ENCODE peak calls at places on chromosomes 2 and 18, in nine cellular contexts. F is NT2/D1, Q is GM23248, V is IMR-90, G is fibroblast of lung, Z is neuronal stem cell, K is HCT116, J is endodermal cell, O is neural progenitor cell. Y is an unnamed sample. For H3K4me1, the result is how much of the 10 kb centered on the place peaks cover.

GRCh38 chr2:225573603-225574002 is 174.1 kb downstream of the NYAP2 start:
- DNase-seq in G (no peak), K (no peak), J (no peak), O (no peak), Z (no peak), F (no peak), V (no peak), Q (no peak), Y (no peak)

GRCh38 chr2:162478721-162479129 is 134.8 kb downstream of the GCA start:
- DNase-seq in O (no peak), F (no peak), V (no peak), K (no peak), Z (no peak), G (no peak), J (no peak), Q (no peak), Y (no peak)

GRCh38 chr2:127324635-127325034 is 30.7 kb upstream of the ERCC3 start:
- DNase-seq in Q (peak), V (peak), F (peak), K (no peak), J (no peak), O (peak), Z (no peak), G (peak), Y (peak)

GRCh38 chr2:111994042-111994441 is 61.0 kb upstream of the TMEM87B start:
- DNase-seq in G (no peak), O (no peak), V (no peak), Z (no peak), Q (no peak), K (no peak), J (no peak), F (no peak), Y (no peak)

GRCh38 chr2:131126436-131126835 is 21.3 kb downstream of the PLEKHB2 start:
- DNase-seq in K (no peak), F (no peak), O (no peak), Z (no peak), J (no peak), G (no peak), V (no peak), Q (no peak), Y (no peak)

GRCh38 chr2:183608747-183609146 is 484.5 kb downstream of the NUP35 start:
- DNase-seq in Z (no peak), O (no peak), F (no peak), K (no peak), Q (no peak), J (no peak), V (no peak), G (no peak), Y (no peak)

GRCh38 chr2:226362991-226363390 is 436.6 kb downstream of the IRS1 start:
- DNase-seq in Q (peak), Z (no peak), K (no peak), J (no peak), G (peak), F (no peak), V (peak), O (no peak), Y (peak)

GRCh38 chr2:158936978-158937377 is 31.5 kb upstream of the TANC1 start:
- DNase-seq in K (no peak), V (peak), Z (no peak), O (no peak), J (no peak), Q (peak), F (no peak), G (peak), Y (peak)

GRCh38 chr18:43735570-43735969 is 458.3 kb upstream of the SYT4 start:
- DNase-seq in K (no peak), V (no peak), Q (no peak), Z (no peak), G (peak), J (no peak), F (no peak), O (no peak), Y (no peak)

GRCh38 chr2:8098476-8098875 is 583.4 kb upstream of the ID2 start:
- DNase-seq in Q (no peak), Z (no peak), G (no peak), V (no peak), J (no peak), K (no peak), O (no peak), F (no peak), Y (no peak)

GRCh38 chr2:224442092-224442999 is 40.4 kb upstream of the FAM124B start:
- DNase-seq in Z (no peak), F (no peak), K (no peak), Q (peak), J (no peak), G (peak), V (no peak), O (no peak), Y (peak)

GRCh38 chr2:43303120-43303519 is 76.7 kb upstream of the ZFP36L2 start:
- DNase-seq in V (no peak), K (no peak), J (no peak), F (no peak), Q (no peak), G (no peak), O (no peak), Z (no peak), Y (no peak)

GRCh38 chr2:180753809-180754761 is 226.3 kb upstream of the UBE2E3 start:
- DNase-seq in Z (no peak), V (peak), O (no peak), G (peak), Q (peak), F (no peak), J (no peak), K (no peak), Y (peak)

GRCh38 chr2:201130524-201131186 is 14.7 kb downstream of the CFLAR start:
- DNase-seq in V (peak), Z (no peak), F (peak), J (no peak), O (no peak), K (no peak), Q (peak), G (peak), Y (peak)

GRCh38 chr18:45361148-45361851 is 254.0 kb upstream of the SLC14A2 start:
- DNase-seq in Z (no peak), O (no peak), K (no peak), G (no peak), F (no peak), Q (peak), J (no peak), V (no peak), Y (peak)

GRCh38 chr18:39835303-39836030 is 2119.6 kb upstream of the PIK3C3 start:
- DNase-seq in O (no peak), G (peak), F (no peak), V (peak), K (no peak), Z (no peak), Q (no peak), J (no peak), Y (peak)

GRCh38 chr2:126663184-126663963 is 7.4 kb downstream of the GYPC start:
- DNase-seq in V (no peak), O (no peak), F (no peak), G (no peak), K (no peak), Z (no peak), Q (no peak), J (no peak), Y (no peak)

GRCh38 chr18:76963951-76964350 is 141.6 kb downstream of the ZNF236 start:
- DNase-seq in V (no peak), K (no peak), O (no peak), Z (no peak), G (no peak), F (no peak), J (no peak), Q (no peak), Y (no peak)

GRCh38 chr2:131058905-131059304 is 34.4 kb downstream of the FAM168B start:
- DNase-seq in J (no peak), V (no peak), G (no peak), Z (no peak), K (no peak), O (no peak), Q (no peak), F (no peak), Y (no peak)

GRCh38 chr2:189880963-189881362 is 96.7 kb downstream of the PMS1 start:
- DNase-seq in F (no peak), K (no peak), V (no peak), Q (no peak), J (no peak), G (no peak), O (no peak), Z (no peak), Y (no peak)

GRCh38 chr2:73839653-73840411 is 11.1 kb downstream of the STAMBP start:
- DNase-seq in Q (peak), O (no peak), G (no peak), F (no peak), K (no peak), Z (no peak), V (peak), J (no peak), Y (no peak)

GRCh38 chr2:165120740-165121467 is 82.9 kb downstream of the SCN3A start:
- DNase-seq in G (no peak), Q (no peak), K (no peak), J (no peak), O (no peak), F (no peak), Z (no peak), V (no peak), Y (no peak)

GRCh38 chr2:225002656-225003045 is 39.6 kb downstream of the DOCK10 start:
- DNase-seq in O (no peak), J (no peak), K (no peak), G (no peak), V (no peak), Q (no peak), F (no peak), Z (no peak), Y (no peak)

GRCh38 chr2:118823666-118824065 is 23.8 kb downstream of the EN1 start:
- DNase-seq in O (no peak), J (peak), F (no peak), Q (no peak), G (no peak), K (no peak), V (no peak), Z (no peak), Y (no peak)

GRCh38 chr2:217890445-217890844 is 112.3 kb downstream of the TNS1 start:
- DNase-seq in K (no peak), Q (peak), O (peak), V (peak), J (no peak), F (no peak), Z (no peak), G (peak), Y (peak)

GRCh38 chr18:25896178-25896780 is 194.1 kb downstream of the SS18 start:
- DNase-seq in G (peak), J (peak), Q (peak), F (peak), V (peak), K (peak), Z (peak), O (peak), Y (peak)

GRCh38 chr2:48725696-48726494 is 29.6 kb downstream of the LHCGR start:
- DNase-seq in G (peak), F (no peak), Q (no peak), J (peak), Z (no peak), K (no peak), V (no peak), O (no peak), Y (no peak)

GRCh38 chr18:29644276-29644675 is 1398.3 kb downstream of the DSC3 start:
- DNase-seq in F (no peak), Q (peak), G (no peak), Z (no peak), O (no peak), K (peak), J (no peak), V (peak), Y (no peak)

GRCh38 chr2:203685081-203685621 is 21.3 kb upstream of the CD28 start:
- DNase-seq in O (no peak), F (no peak), G (peak), Q (peak), K (no peak), Z (no peak), V (peak), J (no peak), Y (peak)

GRCh38 chr2:150630587-150631235 is 143.2 kb upstream of the RND3 start:
- DNase-seq in Z (no peak), J (no peak), G (no peak), V (peak), Q (peak), O (peak), K (no peak), F (no peak), Y (peak)

GRCh38 chr2:170271340-170271739 is 93.4 kb downstream of the MYO3B start:
- DNase-seq in K (no peak), G (no peak), F (no peak), J (no peak), O (no peak), Q (peak), V (no peak), Z (no peak), Y (no peak)

GRCh38 chr2:165401285-165401852 is 68.1 kb upstream of the CSRNP3 start:
- DNase-seq in F (peak), Z (peak), Q (peak), J (no peak), G (peak), V (peak), O (peak), K (peak), Y (peak)

GRCh38 chr2:232927793-232928563 is 57.9 kb downstream of the SNORC start:
- DNase-seq in O (peak), G (no peak), Q (peak), F (no peak), V (no peak), K (no peak), J (no peak), Z (peak), Y (peak)

GRCh38 chr2:218023636-218024035 is 20.8 kb upstream of the TNS1 start:
- DNase-seq in K (no peak), Z (no peak), G (no peak), J (peak), Q (no peak), O (no peak), F (no peak), V (no peak), Y (no peak)

GRCh38 chr2:219689676-219690628 is 62.5 kb downstream of the SLC4A3 start:
- DNase-seq in V (peak), Q (peak), K (no peak), Z (peak), F (peak), O (peak), G (peak), J (peak), Y (peak)

GRCh38 chr2:147464737-147465437 is 379.9 kb upstream of the ACVR2A start:
- DNase-seq in Z (no peak), Q (no peak), G (no peak), V (no peak), O (no peak), K (no peak), J (no peak), F (no peak), Y (no peak)

GRCh38 chr18:26335139-26335933 is 109.1 kb downstream of the TAF4B start:
- DNase-seq in Q (peak), G (peak), V (no peak), O (no peak), J (no peak), F (no peak), Z (no peak), K (no peak), Y (peak)

GRCh38 chr2:112627060-112628040 is 18.4 kb upstream of the SLC20A1 start:
- DNase-seq in V (peak), O (no peak), Z (no peak), Q (peak), K (no peak), G (peak), J (peak), F (no peak), Y (peak)

GRCh38 chr18:37160038-37160745 is 331.3 kb downstream of the KIAA1328 start:
- DNase-seq in F (peak), O (no peak), Z (no peak), K (no peak), J (no peak), Q (no peak), V (no peak), G (no peak), Y (no peak)

GRCh38 chr2:197673606-197674005 is 1.8 kb downstream of the RFTN2 start:
- DNase-seq in J (no peak), G (no peak), Q (peak), Z (no peak), K (no peak), V (no peak), O (no peak), F (no peak), Y (peak)

GRCh38 chr2:197675711-197676188 is 363 bp upstream of the RFTN2 start:
- DNase-seq in V (peak), Z (peak), G (peak), Q (peak), J (peak), K (no peak), O (peak), F (no peak), Y (peak)

GRCh38 chr2:197675246-197675645 is at the start of gene RFTN2:
- DNase-seq in Z (no peak), J (no peak), F (no peak), Q (peak), K (no peak), V (peak), G (peak), O (no peak), Y (peak)

GRCh38 chr2:197674060-197674459 is 1.3 kb downstream of the RFTN2 start:
- DNase-seq in F (no peak), K (no peak), V (no peak), Z (no peak), G (peak), Q (peak), O (no peak), J (no peak), Y (peak)

GRCh38 chr2:197674546-197674945 is 841 bp downstream of the RFTN2 start:
- DNase-seq in O (peak), Z (no peak), F (no peak), J (no peak), G (peak), Q (peak), V (peak), K (no peak), Y (peak)
- H3K4me3 ChIP-seq in O (peak), Z (peak), F (no peak), J (peak), G (peak), Q (peak), V (peak), K (no peak), Y (peak)

GRCh38 chr2:241833101-241833937 is 24.3 kb downstream of the NEU4 start:
- DNase-seq in Q (peak), V (peak), O (no peak), J (peak), F (no peak), Z (no peak), K (no peak), G (peak), Y (no peak)

GRCh38 chr2:241822264-241822623 is 13.3 kb downstream of the NEU4 start:
- DNase-seq in V (no peak), J (no peak), O (no peak), K (no peak), Q (no peak), Z (no peak), G (no peak), F (no peak), Y (no peak)

GRCh38 chr2:241821460-241822263 is 12.7 kb downstream of the NEU4 start:
- DNase-seq in G (no peak), F (no peak), Z (no peak), Q (no peak), J (no peak), V (no peak), K (no peak), O (no peak), Y (no peak)

GRCh38 chr2:241827394-241827793 is 18.4 kb downstream of the NEU4 start:
- DNase-seq in Q (no peak), Z (no peak), G (no peak), F (no peak), K (no peak), J (no peak), V (no peak), O (no peak), Y (no peak)
- H3K4me1 ChIP-seq in Q (under half), Z (under half), G (under half), F (under half), K (under half), J (under half), V (under half), O (under half), Y (under half)

DNA sequence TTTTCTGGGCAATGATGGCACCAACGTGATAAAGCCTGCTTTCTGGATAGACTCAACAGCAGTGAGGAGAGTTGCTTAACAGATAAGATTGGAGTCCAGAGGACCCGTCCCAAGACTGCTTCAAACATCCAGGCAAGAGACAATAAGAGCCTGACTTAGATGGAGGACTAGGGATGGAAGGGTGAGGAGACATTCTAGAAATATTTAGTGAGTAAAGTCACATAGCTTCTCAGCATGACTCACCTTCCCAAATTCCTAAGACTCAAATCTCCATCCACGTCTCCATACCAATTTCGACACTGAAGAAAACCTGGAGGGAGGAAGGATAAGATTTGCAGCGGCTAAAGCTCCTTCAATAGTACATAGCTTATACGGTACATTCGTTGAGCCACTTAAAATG is 88.2 kb upstream of the KLF7 start:
- DNase-seq in G (peak), V (peak), K (no peak), J (no peak), O (no peak), Z (no peak), F (no peak), Q (peak), Y (peak)
- H3K9ac ChIP-seq in G (no peak), V (peak), K (no peak), J (no peak), O (no peak), Z (no peak), F (no peak), Q (peak), Y (peak)

GRCh38 chr2:39150102-39150562 is 29.3 kb upstream of the SOS1 start:
- DNase-seq in F (no peak), Z (no peak), J (no peak), Q (no peak), V (no peak), K (no peak), G (no peak), O (no peak), Y (no peak)
- H3K4me3 ChIP-seq in F (no peak), Z (no peak), J (no peak), Q (no peak), V (no peak), K (no peak), G (no peak), O (no peak), Y (no peak)

GRCh38 chr2:216109962-216110614 is 940 bp downstream of the XRCC5 start:
- DNase-seq in K (peak), V (peak), Z (no peak), G (peak), F (no peak), J (peak), Q (peak), O (peak), Y (peak)

GRCh38 chr2:216108967-216109921 is at the start of gene XRCC5:
- DNase-seq in O (peak), V (peak), K (peak), Z (peak), J (peak), F (peak), G (peak), Q (peak), Y (peak)

GRCh38 chr2:216108310-216108966 is 710 bp upstream of the XRCC5 start:
- DNase-seq in K (no peak), F (no peak), J (peak), O (peak), G (no peak), Q (peak), V (no peak), Z (no peak), Y (no peak)

GRCh38 chr2:216111122-216111521 is 2.0 kb downstream of the XRCC5 start:
- DNase-seq in F (no peak), K (no peak), Q (no peak), Z (no peak), G (no peak), J (peak), V (no peak), O (no peak), Y (no peak)

DNA sequence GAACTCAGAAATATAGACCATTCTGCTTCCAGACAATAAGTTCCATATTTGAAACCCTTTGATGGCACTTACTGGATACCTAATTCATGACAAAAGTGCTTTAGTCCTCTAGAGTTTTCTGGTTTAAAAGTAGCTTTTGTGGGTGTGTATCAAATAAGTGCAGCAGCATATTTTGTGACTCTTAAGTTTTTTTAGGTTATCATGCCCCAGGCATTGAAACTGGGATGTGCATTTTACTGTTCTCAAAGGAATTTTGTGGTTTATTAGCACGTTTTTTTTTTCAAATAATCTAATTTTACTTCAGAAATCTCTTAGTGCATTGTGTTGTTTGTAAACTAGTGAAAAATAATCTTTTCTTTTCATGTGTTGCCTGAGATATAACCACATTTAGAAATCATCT is 1.5 kb downstream of the XRCC5 start:
- DNase-seq in Q (peak), Z (no peak), V (no peak), J (no peak), F (no peak), O (no peak), K (no peak), G (no peak), Y (peak)
- H3K4me1 ChIP-seq in Q (under half), Z (under half), V (under half), J (under half), F (under half), O (under half), K (under half), G (under half), Y (under half)

GRCh38 chr18:79068299-79068945 is 772 bp upstream of the ATP9B start:
- DNase-seq in V (no peak), J (no peak), O (no peak), Q (peak), G (peak), K (no peak), Z (no peak), F (no peak), Y (peak)
- H3K9ac ChIP-seq in V (peak), J (no peak), O (no peak), Q (peak), G (peak), K (no peak), Z (peak), F (peak), Y (peak)

Y was measured in adipocyte.